ENCODE peak calls at places on chromosomes 7 and 10, in four cellular contexts. C is K562, O is GM12878, P is HepG2. J is an unnamed sample.

GRCh38 chr10:70433581-70434280 is 7.8 kb downstream of the NODAL start:
- DNase-seq in P (no peak), C (no peak), O (no peak), J (no peak)

GRCh38 chr10:98055875-98056516 is 25.6 kb upstream of the CRTAC1 start:
- DNase-seq in C (peak; percentile 18), P (no peak), O (no peak), J (peak; percentile 74)

GRCh38 chr7:44282601-44283171 is 42.7 kb downstream of the CAMK2B start:
- DNase-seq in P (no peak), C (no peak), O (no peak), J (peak; percentile 7)

GRCh38 chr7:111815354-111815753 is 253.1 kb upstream of the IMMP2L start:
- DNase-seq in O (no peak), C (no peak), P (no peak), J (no peak)

GRCh38 chr7:2602736-2603387 is 28.9 kb upstream of the TTYH3 start:
- DNase-seq in C (no peak), P (no peak), O (no peak), J (no peak)

GRCh38 chr7:4738711-4739527 is 36.5 kb upstream of the AP5Z1 start:
- DNase-seq in P (peak; percentile 77), C (peak; percentile 90), O (no peak), J (no peak)

GRCh38 chr7:142885311-142886230 is at the start of gene TRPV6:
- DNase-seq in C (no peak), O (no peak), P (no peak), J (peak; percentile 71)

GRCh38 chr10:103476046-103476768 is 2.8 kb downstream of the CALHM3 start:
- DNase-seq in O (no peak), C (peak; percentile 52), P (no peak), J (peak; percentile 73)

GRCh38 chr7:94301024-94301588 is 93.6 kb upstream of the COL1A2 start:
- DNase-seq in C (peak; percentile 64), P (peak; percentile 79), O (no peak), J (peak; percentile 65)

GRCh38 chr10:33758299-33758698 is 423.8 kb upstream of the NRP1 start:
- DNase-seq in P (no peak), O (no peak), C (no peak), J (no peak)

GRCh38 chr10:73810735-73811465 is 498 bp downstream of the NDST2 start:
- DNase-seq in P (no peak), O (no peak), C (peak; percentile 71), J (peak; percentile 63)

GRCh38 chr7:123797673-123798526 is 47.1 kb upstream of the HYAL4 start:
- DNase-seq in C (no peak), O (no peak), P (peak; percentile 86), J (no peak)

GRCh38 chr10:49359349-49360231 is 36.3 kb downstream of the DRGX start:
- DNase-seq in O (no peak), P (peak; percentile 7), C (no peak), J (peak; percentile 39)

GRCh38 chr10:104254493-104255243 is at the start of gene GSTO1:
- DNase-seq in C (peak; percentile 77), P (peak; percentile 35), O (peak; percentile 30), J (peak; percentile 65)

GRCh38 chr7:142385528-142386340 is 127.9 kb upstream of the PRSS58 start:
- DNase-seq in O (peak; percentile 13), C (peak; percentile 63), P (peak; percentile 32), J (peak; percentile 57)

GRCh38 chr10:58706836-58707235 is 194.2 kb downstream of the BICC1 start:
- DNase-seq in O (no peak), C (no peak), P (no peak), J (no peak)

GRCh38 chr7:157612009-157612663 is 275.3 kb downstream of the DNAJB6 start:
- DNase-seq in P (no peak), C (no peak), O (no peak), J (no peak)

GRCh38 chr7:105016083-105017075 is 2.4 kb downstream of the KMT2E start:
- DNase-seq in P (no peak), O (no peak), C (no peak), J (no peak)

GRCh38 chr10:93903051-93903450 is 9.3 kb downstream of the SLC35G1 start:
- DNase-seq in O (no peak), C (no peak), P (no peak), J (no peak)

GRCh38 chr10:62422068-62422590 is 48.0 kb downstream of the ZNF365 start:
- DNase-seq in C (no peak), P (no peak), O (no peak), J (no peak)

GRCh38 chr10:62381385-62382102 is 7.4 kb downstream of the ZNF365 start:
- DNase-seq in P (no peak), C (no peak), O (no peak), J (no peak)

GRCh38 chr7:27435461-27435860 is 192.9 kb downstream of the EVX1 start:
- DNase-seq in P (no peak), C (no peak), O (no peak), J (no peak)

GRCh38 chr10:86888585-86889381 is 68.6 kb downstream of the MMRN2 start:
- DNase-seq in C (peak; percentile 53), O (peak; percentile 88), P (no peak), J (no peak)

GRCh38 chr7:143210541-143210940 is 11.3 kb upstream of the TAS2R40 start:
- DNase-seq in C (no peak), O (no peak), P (no peak), J (no peak)

GRCh38 chr7:30365626-30366025 is 81.2 kb downstream of the ZNRF2 start:
- DNase-seq in O (no peak), C (no peak), P (no peak), J (no peak)

GRCh38 chr10:122999347-122999746 is 9.2 kb downstream of the IKZF5 start:
- DNase-seq in P (no peak), O (no peak), C (no peak), J (no peak)

GRCh38 chr10:79397051-79397450 is 48.4 kb downstream of the ZCCHC24 start:
- DNase-seq in O (no peak), P (no peak), C (no peak), J (no peak)

DNA sequence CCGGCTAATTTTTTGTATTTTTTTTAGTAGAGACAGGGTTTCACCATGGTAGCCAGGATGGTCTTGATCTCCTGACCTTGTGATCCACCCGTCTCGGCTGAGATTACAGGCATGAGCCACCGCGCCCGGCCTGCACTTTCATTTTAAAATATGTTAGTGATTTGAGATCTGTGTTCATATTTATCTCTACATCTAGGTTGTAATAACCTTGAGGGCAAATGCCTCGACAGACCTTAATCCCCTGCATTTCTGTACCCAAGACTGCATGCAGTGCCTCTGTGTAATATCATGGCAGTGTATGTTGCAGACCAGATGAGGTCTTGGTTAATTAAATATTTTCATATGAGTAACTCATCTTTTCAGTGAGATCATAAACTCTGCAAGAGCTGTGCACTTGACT is 674.0 kb upstream of the ANKRD30A start:
- DNase-seq in P (no peak), O (no peak), C (no peak), J (no peak)
- TF ChIP-seq CREM in P (no peak), O (no peak), C (no peak), J (no peak)

GRCh38 chr7:15602236-15602635 is 40.4 kb upstream of the AGMO start:
- DNase-seq in O (no peak), C (no peak), P (no peak), J (no peak)
- TF ChIP-seq CREM in O (no peak), C (no peak), P (no peak), J (no peak)

DNA sequence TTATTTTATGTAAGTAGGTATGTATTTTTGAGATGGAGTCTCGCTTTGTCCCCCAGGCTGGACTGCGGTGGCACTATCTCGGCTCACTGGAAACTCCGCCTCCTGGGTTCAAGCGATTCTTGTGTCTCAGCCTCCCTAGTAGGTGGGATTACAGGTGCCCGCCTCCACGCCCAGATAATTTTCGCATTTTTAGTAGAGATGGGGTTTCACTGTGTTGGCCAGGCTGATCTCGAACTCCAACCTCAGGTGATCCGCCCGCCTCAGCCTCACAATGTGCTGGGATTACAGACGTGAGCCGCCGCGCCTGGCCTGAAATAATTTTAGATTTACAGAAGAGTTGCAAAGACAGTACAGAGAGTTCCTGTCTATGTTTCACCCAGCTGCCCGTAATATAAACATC is 37.5 kb downstream of the PFKFB3 start:
- DNase-seq in O (no peak), C (no peak), P (no peak), J (no peak)
- TF ChIP-seq CREM in O (no peak), C (no peak), P (no peak), J (no peak)

GRCh38 chr10:17684537-17684936 is 40.6 kb downstream of the STAM start:
- DNase-seq in P (no peak), C (no peak), O (no peak), J (no peak)
- TF ChIP-seq CREM in P (no peak), C (no peak), O (no peak), J (no peak)

DNA sequence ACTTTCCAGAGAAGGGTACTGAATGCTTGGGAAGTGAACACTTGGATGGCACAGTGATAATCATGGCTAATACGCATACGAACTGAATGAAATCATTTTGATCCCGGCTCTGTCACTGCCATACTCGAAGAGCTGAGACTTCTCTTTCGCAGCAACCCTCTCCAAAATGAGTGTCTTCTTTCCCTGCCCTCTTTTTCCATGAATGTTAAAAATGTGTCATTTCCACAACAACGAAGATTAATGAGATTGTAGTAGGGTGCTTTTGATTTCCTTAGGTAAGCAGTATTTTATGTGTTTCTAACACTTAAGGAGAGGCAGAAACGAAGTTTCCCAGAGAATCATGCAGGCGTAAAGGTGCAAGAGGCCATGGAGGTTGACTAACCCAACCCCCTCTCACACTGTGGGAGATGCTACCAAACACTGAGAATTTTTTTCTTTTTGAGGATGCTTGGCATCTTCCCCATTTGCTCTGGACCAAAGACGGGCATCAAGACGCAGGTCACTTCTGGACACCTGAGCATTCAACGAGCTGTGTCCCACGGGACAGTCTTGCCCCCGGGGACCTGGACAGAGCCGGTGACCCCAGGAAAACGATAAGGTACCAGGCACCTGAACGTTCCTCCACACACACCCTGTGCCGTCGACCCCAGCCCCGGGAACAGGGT is 823 bp downstream of the COPG2 start:
- DNase-seq in P (no peak), C (peak; percentile 21), O (no peak), J (no peak)
- TF ChIP-seq CREM in P (no peak), C (no peak), O (no peak), J (no peak)

DNA sequence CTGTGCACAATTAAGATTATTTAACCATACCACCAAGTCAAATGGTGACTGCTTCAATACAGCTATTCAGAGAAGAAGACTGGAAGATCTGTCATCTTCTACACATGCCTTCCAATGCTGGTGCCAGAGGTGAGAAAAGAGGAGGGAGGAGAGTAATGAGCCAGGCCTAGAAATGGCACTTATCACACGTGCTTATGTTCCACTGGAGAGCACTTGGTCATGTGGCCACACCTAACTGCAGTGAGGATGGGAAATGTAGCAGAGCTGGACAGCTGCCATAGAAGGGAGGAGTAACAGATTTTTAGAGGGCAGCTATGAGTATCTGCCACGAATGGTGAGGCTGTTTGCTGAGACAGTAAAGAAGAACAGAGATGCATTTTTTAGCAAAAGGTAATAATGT is 77.1 kb downstream of the MPLKIP start:
- DNase-seq in P (no peak), O (no peak), C (peak; percentile 18), J (no peak)
- TF ChIP-seq CREM in P (no peak), O (no peak), C (no peak), J (no peak)

DNA sequence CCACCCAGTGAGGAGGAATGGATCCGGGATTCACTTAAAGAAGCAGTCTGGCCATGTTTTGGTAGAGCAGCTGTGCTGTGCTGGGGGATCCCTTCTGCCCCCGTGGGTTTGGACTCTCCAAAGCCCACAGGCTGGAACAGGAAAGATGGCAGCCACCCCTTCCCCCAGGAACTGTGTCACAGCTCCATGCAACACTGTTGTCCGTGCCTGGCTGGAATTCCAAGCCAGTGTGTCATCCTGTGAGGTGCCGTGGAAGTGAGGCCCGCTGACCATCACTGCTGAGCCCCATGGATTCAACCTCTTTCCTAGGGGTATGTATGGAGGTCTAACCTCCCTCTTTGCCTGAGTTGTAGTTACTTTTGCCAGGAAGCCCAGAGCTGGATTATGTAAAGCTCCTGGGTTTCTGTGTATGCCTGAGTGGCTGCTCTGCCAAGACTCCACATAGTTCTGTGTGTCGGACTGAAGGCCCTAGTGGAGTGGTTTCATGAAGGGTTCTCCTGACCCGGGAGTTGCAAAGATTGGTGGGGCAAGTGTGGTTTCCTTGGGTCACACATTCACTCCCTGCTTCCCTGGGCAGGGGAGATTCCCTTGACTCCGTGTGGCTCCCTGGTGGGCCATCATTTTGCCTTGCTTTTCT is 35.1 kb upstream of the PCGF5 start:
- DNase-seq in O (no peak), P (no peak), C (no peak), J (no peak)
- TF ChIP-seq CREM in O (no peak), P (no peak), C (no peak), J (no peak)